ENCODE peak calls at places on chromosomes 5 and 9, in eight cellular contexts. A, G, Y, E, T, Z, W and D are unnamed samples.

GRCh38 chr5:17020586-17021362 is 84.7 kb upstream of the MYO10 start:
- DNase-seq in G (no peak), W (no peak), Y (no peak), T (no peak), E (no peak), A (no peak), Z (no peak), D (no peak)

GRCh38 chr5:103035701-103036100 is 84.2 kb downstream of the GIN1 start:
- DNase-seq in Z (no peak), G (no peak), A (no peak), W (no peak), E (no peak), Y (no peak), T (no peak), D (no peak)

GRCh38 chr5:88772047-88772446 is 110.9 kb downstream of the MEF2C start:
- DNase-seq in W (no peak), Y (no peak), Z (no peak), G (no peak), A (no peak), E (no peak), T (no peak), D (no peak)

GRCh38 chr5:56358703-56359428 is 125.7 kb upstream of the ANKRD55 start:
- DNase-seq in A (peak; percentile 31), Y (no peak), Z (no peak), E (peak; percentile 100), T (no peak), G (no peak), W (no peak), D (no peak)

GRCh38 chr5:113153512-113154097 is 177.0 kb downstream of the DCP2 start:
- DNase-seq in G (no peak), T (no peak), E (no peak), Z (no peak), W (no peak), A (no peak), Y (no peak), D (no peak)

GRCh38 chr9:96232539-96233241 is 69.3 kb downstream of the HSD17B3 start:
- DNase-seq in Y (no peak), W (peak; percentile 63), A (no peak), Z (peak; percentile 44), E (no peak), T (no peak), G (peak; percentile 82), D (no peak)

GRCh38 chr5:164562271-164562856 is 1056.9 kb downstream of the MAT2B start:
- DNase-seq in Z (no peak), Y (no peak), W (peak; percentile 1), E (no peak), G (no peak), A (no peak), T (no peak), D (no peak)

GRCh38 chr5:79488058-79488457 is 25.9 kb downstream of the HOMER1 start:
- DNase-seq in Z (no peak), E (no peak), A (no peak), W (no peak), T (no peak), G (no peak), Y (no peak), D (no peak)

GRCh38 chr9:123640792-123641222 is 284.8 kb downstream of the CRB2 start:
- DNase-seq in Z (no peak), G (no peak), A (no peak), T (peak; percentile 67), Y (peak; percentile 22), W (no peak), E (no peak), D (no peak)

GRCh38 chr9:17630531-17630949 is 51.7 kb downstream of the SH3GL2 start:
- DNase-seq in T (no peak), Z (no peak), E (no peak), A (no peak), G (no peak), W (no peak), Y (no peak), D (no peak)

GRCh38 chr5:115657883-115658233 is 32.0 kb upstream of the TMED7 start:
- DNase-seq in W (peak; percentile 83), E (peak; percentile 22), T (no peak), A (peak; percentile 22), Y (no peak), G (peak; percentile 82), Z (no peak), D (no peak)

GRCh38 chr5:73946278-73946677 is 320.3 kb downstream of the ARHGEF28 start:
- DNase-seq in T (no peak), Y (no peak), W (no peak), G (no peak), A (no peak), Z (no peak), E (peak; percentile 60), D (no peak)

GRCh38 chr5:88396635-88397285 is 128.1 kb upstream of the TMEM161B start:
- DNase-seq in Y (no peak), Z (no peak), E (no peak), A (no peak), T (no peak), W (no peak), G (no peak), D (no peak)

GRCh38 chr5:17896605-17897004 is 262.3 kb downstream of the TAF11L14 start:
- DNase-seq in G (peak; percentile 13), Y (no peak), T (no peak), E (no peak), Z (no peak), W (peak; percentile 86), A (no peak), D (no peak)

GRCh38 chr5:40429258-40430111 is 250.2 kb upstream of the PTGER4 start:
- DNase-seq in Y (no peak), W (peak; percentile 39), G (peak; percentile 69), A (no peak), T (no peak), E (no peak), Z (no peak), D (no peak)

GRCh38 chr5:73325546-73325945 is 123.0 kb downstream of the FOXD1 start:
- DNase-seq in T (no peak), Y (no peak), Z (no peak), E (no peak), W (no peak), G (no peak), A (no peak), D (no peak)

GRCh38 chr9:113523421-113524141 is 60.1 kb downstream of the RGS3 start:
- DNase-seq in E (no peak), A (no peak), Y (peak; percentile 54), W (no peak), G (no peak), T (no peak), Z (no peak), D (no peak)

GRCh38 chr5:97181856-97182545 is 1.0 kb downstream of the RIOK2 start:
- DNase-seq in G (peak; percentile 61), E (no peak), Y (no peak), W (peak; percentile 65), Z (no peak), A (no peak), T (no peak), D (no peak)

GRCh38 chr9:15306757-15307522 is at the start of gene TTC39B:
- DNase-seq in Y (peak; percentile 82), T (peak; percentile 50), W (peak; percentile 89), Z (peak; percentile 78), G (peak; percentile 93), A (peak; percentile 77), E (peak; percentile 91), D (peak; percentile 95)

GRCh38 chr9:99474186-99474585 is 252.1 kb downstream of the SEC61B start:
- DNase-seq in A (no peak), W (no peak), T (no peak), G (no peak), Y (no peak), E (no peak), Z (peak; percentile 50), D (no peak)

GRCh38 chr9:36141288-36141687 is 4.8 kb downstream of the GLIPR2 start:
- DNase-seq in E (no peak), Y (no peak), G (no peak), A (no peak), W (no peak), T (no peak), Z (no peak), D (no peak)

GRCh38 chr9:2453701-2454100 is 167.9 kb upstream of the VLDLR start:
- DNase-seq in W (no peak), G (no peak), Z (no peak), Y (no peak), E (no peak), T (no peak), A (no peak), D (no peak)

GRCh38 chr5:119330367-119331183 is 25.2 kb upstream of the TNFAIP8 start:
- DNase-seq in A (no peak), T (no peak), W (no peak), Y (peak; percentile 48), Z (no peak), E (no peak), G (no peak), D (no peak)

GRCh38 chr5:151264113-151264512 is 11.1 kb downstream of the GM2A start:
- DNase-seq in A (no peak), Y (no peak), E (no peak), W (peak; percentile 62), G (peak; percentile 95), T (no peak), Z (no peak), D (no peak)

GRCh38 chr9:98190757-98191105 is 1.7 kb downstream of the CORO2A start:
- DNase-seq in Y (no peak), A (no peak), G (no peak), E (no peak), T (no peak), Z (no peak), W (no peak), D (no peak)

GRCh38 chr9:15915711-15916110 is 362.9 kb downstream of the CCDC171 start:
- DNase-seq in G (no peak), Z (no peak), T (no peak), E (peak; percentile 9), Y (no peak), W (peak; percentile 1), A (no peak), D (no peak)

GRCh38 chr9:89539374-89539773 is 41.5 kb upstream of the SEMA4D start:
- DNase-seq in W (no peak), T (no peak), G (no peak), Z (no peak), E (no peak), A (no peak), Y (no peak), D (no peak)

GRCh38 chr5:134005415-134006118 is 792 bp upstream of the VDAC1 start:
- DNase-seq in Y (no peak), W (no peak), G (no peak), A (no peak), T (no peak), Z (no peak), E (peak; percentile 59), D (peak; percentile 81)

GRCh38 chr9:70217029-70217428 is 41.7 kb upstream of the SMC5 start:
- DNase-seq in Y (no peak), T (no peak), Z (no peak), E (no peak), W (no peak), A (no peak), G (no peak), D (no peak)